ENCODE peak calls at places on chromosomes 6 and 20, in ten cellular contexts. E is skeletal muscle cell; H is HFFc6; M is foreskin keratinocyte; P is mucosa of gallbladder; T is right lobe of liver; Z is astrocyte of the spinal cord; X is CD8-positive, alpha-beta T cell; O is stomach; R is NCI-H446 treated with DMSO at 0.1 percent for 48 hours. I is an unnamed sample.

GRCh38 chr6:6661684-6662083 is 73.2 kb downstream of the LY86 start:
- DNase-seq in E (peak; percentile 36), H (no peak), M (peak; percentile 42), P (peak; percentile 61), T (peak; percentile 80), Z (no peak), X (no peak), O (peak; percentile 48), R (peak; percentile 84), I (no peak)

GRCh38 chr6:32183030-32183429 is 1.0 kb downstream of the AGER start:
- DNase-seq in E (no peak), H (no peak), M (no peak), P (no peak), T (no peak), Z (no peak), X (no peak), O (no peak), R (no peak), I (no peak)

GRCh38 chr20:56202493-56203077 is 45.9 kb upstream of the MC3R start:
- DNase-seq in E (no peak), H (peak; percentile 4), M (peak; percentile 20), P (no peak), T (no peak), Z (peak; percentile 4), X (no peak), O (no peak), R (no peak), I (peak; percentile 12)

GRCh38 chr6:46378161-46378881 is 112.9 kb downstream of the RCAN2 start:
- DNase-seq in E (no peak), H (no peak), M (no peak), P (no peak), T (no peak), Z (no peak), X (no peak), O (no peak), R (no peak), I (no peak)

GRCh38 chr6:33273924-33274902 is 2.3 kb downstream of the RPS18 start:
- DNase-seq in E (no peak), H (no peak), M (no peak), P (no peak), T (no peak), Z (no peak), X (no peak), O (no peak), R (no peak), I (no peak)

GRCh38 chr6:24117016-24117415 is 9.0 kb upstream of the NRSN1 start:
- DNase-seq in E (no peak), H (no peak), M (no peak), P (no peak), T (no peak), Z (no peak), X (no peak), O (no peak), R (no peak), I (no peak)

GRCh38 chr6:148085651-148086321 is 256.9 kb upstream of the SASH1 start:
- DNase-seq in E (no peak), H (no peak), M (peak; percentile 12), P (no peak), T (no peak), Z (no peak), X (no peak), O (no peak), R (no peak), I (no peak)

GRCh38 chr6:139834232-139834631 is 459.8 kb upstream of the CITED2 start:
- DNase-seq in E (no peak), H (no peak), M (no peak), P (no peak), T (peak; percentile 63), Z (no peak), X (no peak), O (no peak), R (no peak), I (no peak)

GRCh38 chr6:27091661-27092315 is 155.7 kb upstream of the PRSS16 start:
- DNase-seq in E (peak; percentile 72), H (peak; percentile 98), M (peak; percentile 93), P (no peak), T (no peak), Z (peak; percentile 89), X (no peak), O (no peak), R (peak; percentile 80), I (peak; percentile 76)

GRCh38 chr20:43925215-43925614 is 10.6 kb downstream of the TOX2 start:
- DNase-seq in E (no peak), H (no peak), M (no peak), P (no peak), T (no peak), Z (no peak), X (peak; percentile 65), O (no peak), R (no peak), I (no peak)

GRCh38 chr6:145086197-145086596 is 649.1 kb downstream of the EPM2A start:
- DNase-seq in E (peak; percentile 91), H (no peak), M (no peak), P (no peak), T (no peak), Z (peak; percentile 38), X (no peak), O (no peak), R (no peak), I (no peak)

GRCh38 chr6:40778186-40778585 is 191.0 kb upstream of the LRFN2 start:
- DNase-seq in E (no peak), H (peak; percentile 18), M (peak; percentile 67), P (no peak), T (no peak), Z (peak; percentile 6), X (no peak), O (no peak), R (no peak), I (no peak)

GRCh38 chr6:148617522-148617921 is 129.3 kb upstream of the UST start:
- DNase-seq in E (no peak), H (peak; percentile 55), M (no peak), P (no peak), T (no peak), Z (no peak), X (no peak), O (no peak), R (no peak), I (no peak)

GRCh38 chr20:33689973-33690372 is 3.8 kb upstream of the E2F1 start:
- DNase-seq in E (no peak), H (no peak), M (no peak), P (no peak), T (no peak), Z (peak; percentile 59), X (peak; percentile 80), O (no peak), R (no peak), I (no peak)

GRCh38 chr20:56795492-56795891 is 166.4 kb downstream of the TFAP2C start:
- DNase-seq in E (no peak), H (no peak), M (no peak), P (no peak), T (no peak), Z (no peak), X (no peak), O (no peak), R (no peak), I (no peak)

GRCh38 chr6:157034433-157035230 is 257.5 kb downstream of the ARID1B start:
- DNase-seq in E (no peak), H (peak; percentile 25), M (peak; percentile 54), P (no peak), T (no peak), Z (peak; percentile 74), X (no peak), O (no peak), R (peak; percentile 12), I (peak; percentile 36)

GRCh38 chr20:43870484-43870883 is 44.2 kb upstream of the TOX2 start:
- DNase-seq in E (no peak), H (no peak), M (no peak), P (no peak), T (no peak), Z (peak; percentile 22), X (no peak), O (no peak), R (no peak), I (no peak)

GRCh38 chr6:161233986-161234620 is 39.8 kb downstream of the AGPAT4 start:
- DNase-seq in E (peak; percentile 89), H (peak; percentile 91), M (peak; percentile 82), P (peak; percentile 52), T (no peak), Z (peak; percentile 93), X (no peak), O (peak; percentile 37), R (peak; percentile 31), I (no peak)

GRCh38 chr6:116239856-116240255 is 14.0 kb downstream of the TSPYL4 start:
- DNase-seq in E (no peak), H (no peak), M (no peak), P (no peak), T (no peak), Z (no peak), X (no peak), O (no peak), R (no peak), I (no peak)

GRCh38 chr6:85403331-85404015 is 46.4 kb upstream of the NT5E start:
- DNase-seq in E (peak; percentile 73), H (peak; percentile 86), M (peak; percentile 95), P (no peak), T (no peak), Z (peak; percentile 95), X (no peak), O (no peak), R (no peak), I (peak; percentile 14)

GRCh38 chr6:31513456-31514165 is 15.2 kb upstream of the MCCD1 start:
- DNase-seq in E (no peak), H (no peak), M (no peak), P (no peak), T (no peak), Z (no peak), X (no peak), O (no peak), R (no peak), I (no peak)

GRCh38 chr6:132730560-132730959 is 16.7 kb upstream of the VNN1 start:
- DNase-seq in E (peak; percentile 29), H (peak; percentile 77), M (peak; percentile 39), P (no peak), T (no peak), Z (peak; percentile 57), X (no peak), O (no peak), R (no peak), I (no peak)

GRCh38 chr20:16945619-16946018 is 197.5 kb downstream of the OTOR start:
- DNase-seq in E (no peak), H (no peak), M (no peak), P (no peak), T (no peak), Z (no peak), X (no peak), O (no peak), R (no peak), I (no peak)

GRCh38 chr6:96934087-96934486 is 9.6 kb downstream of the KLHL32 start:
- DNase-seq in E (no peak), H (no peak), M (no peak), P (no peak), T (no peak), Z (no peak), X (no peak), O (no peak), R (no peak), I (no peak)

GRCh38 chr6:41462980-41463930 is 82.9 kb upstream of the FOXP4 start:
- DNase-seq in E (no peak), H (peak; percentile 56), M (no peak), P (peak; percentile 71), T (peak; percentile 76), Z (peak; percentile 52), X (no peak), O (peak; percentile 85), R (no peak), I (peak; percentile 26)

GRCh38 chr20:1876975-1877603 is 18.1 kb upstream of the SIRPA start:
- DNase-seq in E (no peak), H (no peak), M (no peak), P (no peak), T (no peak), Z (no peak), X (no peak), O (no peak), R (no peak), I (no peak)

GRCh38 chr6:32183483-32184083 is 470 bp downstream of the AGER start:
- DNase-seq in E (no peak), H (no peak), M (no peak), P (no peak), T (no peak), Z (no peak), X (no peak), O (no peak), R (no peak), I (no peak)

GRCh38 chr6:34246563-34247391 is 2.0 kb downstream of the SMIM29 start:
- DNase-seq in E (no peak), H (no peak), M (peak; percentile 35), P (no peak), T (no peak), Z (peak; percentile 23), X (peak; percentile 57), O (no peak), R (no peak), I (no peak)

I was measured in MM.1S.